ENCODE peak calls at places on chromosomes 13 and 19, in nine cellular contexts. D, T, R, H, E, M, Y, O and G are unnamed samples.

GRCh38 chr19:41319500-41320184 is 9.7 kb downstream of the CCDC97 start:
- DNase-seq in Y (no peak), O (no peak), R (no peak), D (no peak), H (no peak), M (no peak), T (no peak), E (no peak), G (no peak)

GRCh38 chr19:37304190-37304883 is 66.6 kb upstream of the ZNF527 start:
- DNase-seq in R (no peak), Y (no peak), E (peak), M (peak), T (peak), O (peak), H (peak), D (no peak), G (peak)

GRCh38 chr13:76879211-76879875 is 6.9 kb downstream of the KCTD12 start:
- DNase-seq in E (peak), M (no peak), Y (peak), O (no peak), D (peak), R (peak), H (no peak), T (no peak), G (no peak)

GRCh38 chr19:3457531-3458228 is 22.6 kb downstream of the SMIM24 start:
- DNase-seq in T (peak), R (no peak), E (no peak), H (no peak), O (no peak), M (peak), D (no peak), Y (peak), G (no peak)

GRCh38 chr19:45577111-45577905 is 7.3 kb downstream of the OPA3 start:
- DNase-seq in O (no peak), D (no peak), E (no peak), T (no peak), R (no peak), Y (no peak), H (no peak), M (peak), G (no peak)

GRCh38 chr19:9178901-9179300 is at the start of gene OR7D2:
- DNase-seq in T (no peak), O (no peak), Y (no peak), H (no peak), M (no peak), E (no peak), R (no peak), D (no peak), G (no peak)

GRCh38 chr19:48926909-48927308 is 6.6 kb upstream of the DHDH start:
- DNase-seq in Y (peak), R (no peak), T (no peak), D (no peak), E (peak), H (no peak), M (peak), O (no peak), G (no peak)

GRCh38 chr19:31539386-31539785 is 190.2 kb upstream of the TSHZ3 start:
- DNase-seq in D (no peak), T (no peak), M (no peak), O (no peak), E (no peak), R (no peak), Y (no peak), H (no peak), G (no peak)

GRCh38 chr13:61880576-61881283 is 465.1 kb upstream of the PCDH20 start:
- DNase-seq in O (peak), Y (no peak), M (peak), E (no peak), D (no peak), T (no peak), R (no peak), H (no peak), G (no peak)

GRCh38 chr19:31126236-31126635 is 223.0 kb downstream of the TSHZ3 start:
- DNase-seq in M (no peak), D (no peak), R (no peak), E (no peak), H (no peak), O (no peak), Y (no peak), T (no peak), G (no peak)